ENCODE peak calls at places on chromosomes 5 and 9, in six cellular contexts. R is Peyer's patch, F is brain microvascular endothelial cell, Y is OCI-LY7, S is breast epithelium, U is RWPE2. G is an unnamed sample.

GRCh38 chr5:55932700-55933099 is 62.1 kb downstream of the IL6ST start:
- DNase-seq in R (no peak), F (no peak), Y (no peak), S (no peak), U (no peak), G (no peak)

GRCh38 chr5:124478139-124478737 is 268.2 kb downstream of the ZNF608 start:
- DNase-seq in R (no peak), F (no peak), Y (no peak), S (no peak), U (no peak), G (no peak)

GRCh38 chr5:154285661-154286408 is 95.3 kb downstream of the GALNT10 start:
- DNase-seq in R (no peak), F (peak; percentile 51), Y (no peak), S (no peak), U (no peak), G (no peak)

GRCh38 chr5:120552638-120553037 is 88.5 kb downstream of the PRR16 start:
- DNase-seq in R (no peak), F (no peak), Y (no peak), S (no peak), U (no peak), G (no peak)

GRCh38 chr5:142600611-142601360 is 85.1 kb downstream of the FGF1 start:
- DNase-seq in R (peak; percentile 48), F (peak; percentile 85), Y (no peak), S (peak; percentile 25), U (no peak), G (no peak)

GRCh38 chr5:136028782-136029742 is at the start of gene TGFBI:
- DNase-seq in R (peak; percentile 76), F (no peak), Y (no peak), S (no peak), U (peak; percentile 88), G (no peak)

GRCh38 chr9:136949817-136950655 is 2.0 kb upstream of the LCN12 start:
- DNase-seq in R (peak; percentile 99), F (peak; percentile 81), Y (peak; percentile 96), S (peak; percentile 94), U (peak; percentile 94), G (peak; percentile 100)

GRCh38 chr9:118882674-118883073 is 486.6 kb downstream of the BRINP1 start:
- DNase-seq in R (no peak), F (no peak), Y (no peak), S (no peak), U (no peak), G (no peak)

GRCh38 chr5:69492391-69493234 is at the start of gene OCLN:
- DNase-seq in R (peak; percentile 83), F (no peak), Y (no peak), S (peak; percentile 67), U (peak; percentile 79), G (peak; percentile 60)

GRCh38 chr5:32311404-32312193 is 1.1 kb downstream of the MTMR12 start:
- DNase-seq in R (no peak), F (no peak), Y (peak; percentile 90), S (no peak), U (no peak), G (no peak)

GRCh38 chr9:94853887-94854286 is 127.4 kb downstream of the AOPEP start:
- DNase-seq in R (no peak), F (no peak), Y (no peak), S (no peak), U (no peak), G (no peak)

GRCh38 chr5:69493235-69493925 is 790 bp downstream of the OCLN start:
- DNase-seq in R (peak; percentile 55), F (no peak), Y (no peak), S (no peak), U (peak; percentile 54), G (no peak)

GRCh38 chr5:40165789-40166728 is 513.7 kb upstream of the PTGER4 start:
- DNase-seq in R (no peak), F (peak; percentile 7), Y (no peak), S (no peak), U (no peak), G (no peak)

GRCh38 chr9:78592866-78593265 is 295.9 kb downstream of the PSAT1 start:
- DNase-seq in R (no peak), F (peak; percentile 48), Y (no peak), S (no peak), U (no peak), G (no peak)

GRCh38 chr5:125700380-125700856 is 722.8 kb upstream of the GRAMD2B start:
- DNase-seq in R (no peak), F (no peak), Y (no peak), S (no peak), U (no peak), G (no peak)

GRCh38 chr9:125633116-125633743 is 73.8 kb downstream of the MAPKAP1 start:
- DNase-seq in R (no peak), F (no peak), Y (no peak), S (peak; percentile 31), U (no peak), G (no peak)

GRCh38 chr9:78029601-78030552 is 1.7 kb downstream of the GNAQ start:
- DNase-seq in R (no peak), F (no peak), Y (no peak), S (no peak), U (no peak), G (no peak)

GRCh38 chr9:133701321-133701980 is 36.7 kb downstream of the SARDH start:
- DNase-seq in R (no peak), F (no peak), Y (peak; percentile 53), S (peak; percentile 32), U (no peak), G (no peak)

GRCh38 chr9:136138566-136138965 is 19.9 kb upstream of the TMEM250 start:
- DNase-seq in R (peak; percentile 61), F (no peak), Y (peak; percentile 74), S (no peak), U (no peak), G (peak; percentile 92)

GRCh38 chr5:58264276-58264675 is 195.6 kb downstream of the PLK2 start:
- DNase-seq in R (no peak), F (no peak), Y (no peak), S (no peak), U (no peak), G (no peak)

DNA sequence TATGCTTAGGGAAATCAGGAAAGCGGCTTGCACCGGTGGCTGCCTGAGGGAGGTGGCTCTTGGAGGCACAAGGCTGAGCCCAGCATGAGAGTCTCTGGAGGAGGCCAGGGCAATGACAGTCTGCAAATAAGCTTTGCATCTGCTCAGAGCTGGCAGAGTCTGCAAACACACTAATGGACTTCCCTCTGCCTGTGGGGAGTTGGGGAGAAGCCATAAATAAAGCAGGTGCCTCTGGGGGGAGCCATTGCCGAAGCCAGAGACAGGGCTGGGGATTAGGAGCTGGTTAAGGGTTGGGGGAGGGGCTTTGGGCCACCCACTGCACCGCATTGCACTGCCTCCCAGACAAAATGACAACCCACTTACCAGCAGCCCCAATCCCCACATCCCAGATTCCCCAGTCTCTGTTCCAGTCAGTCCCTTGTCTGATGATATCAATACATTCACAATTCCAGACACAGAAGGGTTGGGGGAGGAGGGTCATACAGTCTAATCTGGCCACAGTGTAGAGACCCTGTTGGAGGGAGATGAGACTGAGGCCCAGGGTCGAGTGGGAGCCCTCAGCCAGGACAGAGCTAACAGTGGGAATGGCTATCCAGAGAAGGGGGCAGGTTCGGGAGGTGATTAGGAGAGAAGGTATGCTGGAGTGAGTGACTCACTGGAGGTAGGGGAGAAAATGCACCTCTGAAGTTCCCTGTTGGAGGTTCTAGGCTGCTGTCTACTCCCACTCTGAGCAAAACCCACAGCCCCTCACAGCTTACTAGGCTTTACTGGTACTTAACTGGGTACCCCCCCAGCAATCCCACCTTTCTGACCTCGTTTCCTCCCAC is 53.7 kb downstream of the PAX5 start:
- DNase-seq in R (no peak), F (no peak), Y (peak; percentile 61), S (no peak), U (no peak), G (no peak)
- TF ChIP-seq CTCF in R (no peak), F (peak; percentile 6), Y (peak; percentile 75), S (no peak), U (no peak), G (no peak)

GRCh38 chr5:147188200-147189108 is 46.4 kb upstream of the STK32A start:
- DNase-seq in R (peak; percentile 61), F (peak; percentile 60), Y (peak; percentile 59), S (no peak), U (no peak), G (peak; percentile 23)

GRCh38 chr5:147190236-147190815 is 44.5 kb upstream of the STK32A start:
- DNase-seq in R (no peak), F (no peak), Y (no peak), S (no peak), U (no peak), G (no peak)

GRCh38 chr5:147193123-147193522 is 41.7 kb upstream of the STK32A start:
- DNase-seq in R (no peak), F (no peak), Y (no peak), S (no peak), U (no peak), G (no peak)

GRCh38 chr5:147187163-147187562 is 47.7 kb upstream of the STK32A start:
- DNase-seq in R (no peak), F (no peak), Y (no peak), S (no peak), U (no peak), G (no peak)

GRCh38 chr5:147189109-147189424 is 45.8 kb upstream of the STK32A start:
- DNase-seq in R (no peak), F (no peak), Y (no peak), S (no peak), U (no peak), G (no peak)
- TF ChIP-seq CTCF in R (no peak), F (no peak), Y (peak; percentile 59), S (no peak), U (peak; percentile 70), G (no peak)

DNA sequence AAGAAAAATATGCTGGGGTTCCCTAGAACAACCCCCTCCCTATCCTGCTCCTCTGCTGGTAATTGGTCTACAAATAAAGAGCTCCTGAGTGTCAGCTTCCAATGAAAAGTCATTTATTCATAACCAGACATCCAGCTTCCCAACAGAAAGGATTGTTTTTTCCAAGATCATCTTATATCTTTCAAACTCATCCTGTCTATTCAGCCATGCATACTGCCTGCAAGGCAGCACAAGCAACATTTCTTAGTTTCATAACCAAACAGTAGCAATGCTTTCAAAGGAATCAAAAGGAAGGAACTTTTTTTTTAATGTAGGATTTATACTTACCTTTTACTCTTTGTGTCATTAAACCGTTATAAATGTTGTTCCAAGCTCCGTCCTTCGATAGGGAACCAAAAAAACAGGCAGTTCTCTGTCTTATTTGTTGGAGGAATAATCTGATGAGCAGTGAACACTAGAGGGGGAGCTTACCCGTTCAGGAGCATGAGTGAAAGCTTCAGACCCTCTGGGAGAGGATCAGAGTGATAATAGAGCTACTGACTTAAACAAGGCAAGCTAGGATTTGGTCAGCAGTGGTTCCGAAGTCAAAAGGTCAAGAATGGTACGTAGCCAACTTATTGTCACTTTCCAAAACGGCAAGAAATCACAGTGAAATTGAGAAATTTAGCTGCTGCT is 893.1 kb downstream of the NR2F1-AS1 start:
- DNase-seq in R (no peak), F (peak; percentile 75), Y (no peak), S (no peak), U (no peak), G (no peak)
- TF ChIP-seq CTCF in R (no peak), F (peak; percentile 72), Y (no peak), S (no peak), U (peak; percentile 66), G (peak; percentile 66)

DNA sequence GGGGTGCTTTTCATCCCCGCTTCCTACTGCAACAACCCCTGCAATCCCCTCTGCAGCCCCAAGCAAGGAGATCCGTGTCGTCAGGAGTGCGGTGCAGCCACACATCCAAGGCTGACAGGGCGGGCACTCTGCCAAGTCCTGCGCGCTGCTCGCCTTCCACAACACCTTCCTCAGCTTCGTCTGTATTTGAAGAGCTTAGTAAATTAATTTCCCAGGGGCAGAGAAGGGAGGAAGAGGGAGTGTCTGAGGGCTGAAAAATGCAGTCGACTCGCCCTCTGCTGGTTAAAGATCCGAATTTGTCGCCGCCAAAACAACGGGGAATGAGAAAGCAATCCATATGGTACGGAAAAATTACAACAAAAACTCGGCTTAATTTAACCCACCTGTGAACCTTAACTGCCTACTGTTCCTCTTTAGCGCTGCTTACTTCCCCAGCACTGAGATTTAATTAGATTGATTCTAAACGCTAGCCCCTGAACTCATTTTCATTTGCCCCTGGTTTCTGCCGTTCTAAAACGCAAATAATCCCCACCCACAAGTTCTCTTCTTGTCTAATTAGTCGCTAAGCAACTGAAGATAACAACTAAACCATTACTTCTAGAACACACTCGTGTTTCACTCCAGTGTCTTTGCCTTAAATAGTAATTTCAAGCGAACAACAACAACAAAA is 10.9 kb upstream of the PCDHB1 start:
- DNase-seq in R (no peak), F (no peak), Y (no peak), S (peak; percentile 26), U (no peak), G (peak; percentile 31)
- TF ChIP-seq CTCF in R (no peak), F (no peak), Y (no peak), S (peak; percentile 60), U (peak; percentile 82), G (peak; percentile 84)

G was measured in D721Med.